ENCODE peak calls at places on chromosomes 4 and X, in five cellular contexts. X is T-helper 1 cell; E is H9; C is progenitor cell of endocrine pancreas; D is activated CD8-positive, alpha-beta memory T cell treated with anti-CD3 and anti-CD28 coated beads for 4 hours. S is an unnamed sample.

GRCh38 chr4:138561276-138561880 is 319.2 kb upstream of the SLC7A11 start:
- DNase-seq in X (no peak), E (no peak), C (no peak), D (no peak), S (no peak)

GRCh38 chr4:184420881-184421416 is 53.4 kb downstream of the IRF2 start:
- DNase-seq in X (no peak), E (no peak), C (no peak), D (no peak), S (no peak)

GRCh38 chr4:126533176-126533575 is 1099.6 kb upstream of the INTU start:
- DNase-seq in X (no peak), E (no peak), C (no peak), D (no peak), S (no peak)

GRCh38 chr4:8283631-8284121 is 14.1 kb downstream of the HTRA3 start:
- DNase-seq in X (no peak), E (peak), C (no peak), D (no peak), S (no peak)

GRCh38 chr4:3321295-3321889 is 28.6 kb downstream of the RGS12 start:
- DNase-seq in X (no peak), E (no peak), C (no peak), D (no peak), S (no peak)

GRCh38 chrX:69603566-69604194 is 12.2 kb upstream of the EDA start:
- DNase-seq in X (no peak), E (peak), C (no peak), D (no peak), S (no peak)

GRCh38 chrX:88378406-88378805 is 368.6 kb upstream of the CPXCR1 start:
- DNase-seq in X (no peak), E (no peak), C (no peak), D (no peak), S (no peak)

GRCh38 chr4:1080432-1080831 is 32.9 kb downstream of the RNF212 start:
- DNase-seq in X (no peak), E (no peak), C (no peak), D (no peak), S (no peak)

GRCh38 chr4:3451956-3452355 is 10.2 kb downstream of the HGFAC start:
- DNase-seq in X (no peak), E (no peak), C (no peak), D (no peak), S (no peak)

GRCh38 chr4:184250795-184251679 is 33.4 kb upstream of the ENPP6 start:
- DNase-seq in X (no peak), E (no peak), C (no peak), D (no peak), S (no peak)

GRCh38 chr4:42892413-42892812 is at the start of gene GRXCR1:
- DNase-seq in X (no peak), E (no peak), C (no peak), D (no peak), S (no peak)